ENCODE peak calls at places on chromosomes 5 and 9, in seven cellular contexts. G, H, U, I, D, O and P are unnamed samples.

GRCh38 chr5:169637856-169638190 is 748 bp downstream of the DOCK2 start:
- DNase-seq in G (no peak), H (no peak), U (no peak), I (no peak), D (peak; percentile 43), O (no peak), P (no peak)

GRCh38 chr9:5587024-5587423 is 41.9 kb upstream of the RIC1 start:
- DNase-seq in G (no peak), H (no peak), U (no peak), I (peak; percentile 20), D (no peak), O (no peak), P (peak; percentile 93)

GRCh38 chr9:89606049-89606481 is 1.3 kb downstream of the GADD45G start:
- DNase-seq in G (peak; percentile 87), H (peak; percentile 62), U (no peak), I (peak; percentile 20), D (peak; percentile 81), O (peak; percentile 84), P (peak; percentile 83)

GRCh38 chr5:155953335-155953734 is 373.6 kb upstream of the SGCD start:
- DNase-seq in G (no peak), H (no peak), U (no peak), I (no peak), D (no peak), O (no peak), P (no peak)

GRCh38 chr5:124996764-124997077 is 250.3 kb upstream of the ZNF608 start:
- DNase-seq in G (no peak), H (no peak), U (no peak), I (peak; percentile 14), D (no peak), O (no peak), P (no peak)

GRCh38 chr5:57986746-57987145 is 473.1 kb downstream of the PLK2 start:
- DNase-seq in G (no peak), H (no peak), U (no peak), I (peak; percentile 33), D (no peak), O (peak; percentile 19), P (peak; percentile 12)

GRCh38 chr9:134328841-134329575 is 2.8 kb downstream of the RXRA start:
- DNase-seq in G (peak; percentile 80), H (no peak), U (no peak), I (no peak), D (peak; percentile 84), O (peak; percentile 71), P (peak; percentile 50)

GRCh38 chr5:126912607-126913006 is 117.8 kb downstream of the MARCHF3 start:
- DNase-seq in G (no peak), H (no peak), U (no peak), I (peak; percentile 51), D (no peak), O (no peak), P (no peak)

GRCh38 chr5:150078802-150079654 is 7.3 kb downstream of the CSF1R start:
- DNase-seq in G (peak; percentile 45), H (no peak), U (no peak), I (no peak), D (peak; percentile 7), O (no peak), P (no peak)

GRCh38 chr9:13648676-13649075 is 369.2 kb upstream of the MPDZ start:
- DNase-seq in G (no peak), H (no peak), U (no peak), I (no peak), D (no peak), O (no peak), P (peak; percentile 16)

GRCh38 chr5:45796959-45797553 is 100.9 kb upstream of the HCN1 start:
- DNase-seq in G (no peak), H (no peak), U (no peak), I (no peak), D (no peak), O (no peak), P (peak; percentile 1)

GRCh38 chr9:99127372-99128132 is 22.6 kb downstream of the TGFBR1 start:
- DNase-seq in G (no peak), H (no peak), U (no peak), I (no peak), D (no peak), O (no peak), P (peak; percentile 98)

GRCh38 chr5:101977729-101978345 is 318.2 kb downstream of the SLCO4C1 start:
- DNase-seq in G (no peak), H (no peak), U (peak; percentile 24), I (no peak), D (no peak), O (no peak), P (peak; percentile 54)

GRCh38 chr5:150263801-150264621 is 25.6 kb downstream of the CAMK2A start:
- DNase-seq in G (peak; percentile 65), H (no peak), U (peak; percentile 53), I (peak; percentile 67), D (no peak), O (no peak), P (peak; percentile 97)

GRCh38 chr9:134728021-134728795 is 86.6 kb downstream of the COL5A1 start:
- DNase-seq in G (peak; percentile 59), H (no peak), U (no peak), I (no peak), D (no peak), O (no peak), P (no peak)

GRCh38 chr5:138354926-138355378 is 2.5 kb downstream of the KDM3B start:
- DNase-seq in G (no peak), H (no peak), U (no peak), I (peak; percentile 79), D (no peak), O (no peak), P (peak; percentile 89)

GRCh38 chr5:137822983-137823382 is 44.7 kb upstream of the MYOT start:
- DNase-seq in G (no peak), H (no peak), U (no peak), I (no peak), D (no peak), O (no peak), P (no peak)

GRCh38 chr5:173676375-173676774 is 59.9 kb upstream of the BOD1 start:
- DNase-seq in G (no peak), H (no peak), U (no peak), I (no peak), D (no peak), O (no peak), P (no peak)

GRCh38 chr9:128628471-128629048 is 28.1 kb downstream of the DYNC2I2 start:
- DNase-seq in G (peak; percentile 91), H (peak; percentile 51), U (no peak), I (no peak), D (no peak), O (peak; percentile 75), P (no peak)

GRCh38 chr9:119884411-119884810 is 515.2 kb upstream of the BRINP1 start:
- DNase-seq in G (no peak), H (no peak), U (no peak), I (no peak), D (no peak), O (no peak), P (no peak)

GRCh38 chr9:132589148-132590036 is 7.0 kb downstream of the BARHL1 start:
- DNase-seq in G (peak; percentile 33), H (no peak), U (no peak), I (no peak), D (no peak), O (no peak), P (no peak)

GRCh38 chr5:136356747-136357469 is 8.4 kb downstream of the TRPC7 start:
- DNase-seq in G (no peak), H (no peak), U (no peak), I (no peak), D (no peak), O (no peak), P (no peak)

GRCh38 chr9:72044095-72044494 is 16.3 kb downstream of the C9orf57 start:
- DNase-seq in G (no peak), H (no peak), U (no peak), I (no peak), D (no peak), O (no peak), P (no peak)

GRCh38 chr9:129262261-129262660 is 84.2 kb upstream of the IER5L start:
- DNase-seq in G (peak; percentile 8), H (no peak), U (no peak), I (no peak), D (no peak), O (no peak), P (peak; percentile 67)

GRCh38 chr9:72633966-72634365 is 112.6 kb downstream of the TMC1 start:
- DNase-seq in G (no peak), H (no peak), U (no peak), I (peak; percentile 54), D (no peak), O (no peak), P (peak; percentile 72)

GRCh38 chr9:106056328-106056727 is 362.0 kb downstream of the TMEM38B start:
- DNase-seq in G (no peak), H (no peak), U (no peak), I (no peak), D (no peak), O (no peak), P (no peak)

GRCh38 chr5:172163346-172163745 is 24.7 kb downstream of the STK10 start:
- DNase-seq in G (peak; percentile 79), H (no peak), U (no peak), I (no peak), D (no peak), O (peak; percentile 38), P (no peak)

GRCh38 chr9:503881-504852 is 289.5 kb downstream of the DOCK8 start:
- DNase-seq in G (peak; percentile 88), H (peak; percentile 29), U (no peak), I (no peak), D (peak; percentile 82), O (peak; percentile 52), P (peak; percentile 86)
- TF ChIP-seq CTCF in G (peak; percentile 40), H (peak; percentile 73), U (peak; percentile 47), I (no peak), D (no peak), O (peak; percentile 11), P (no peak)

DNA sequence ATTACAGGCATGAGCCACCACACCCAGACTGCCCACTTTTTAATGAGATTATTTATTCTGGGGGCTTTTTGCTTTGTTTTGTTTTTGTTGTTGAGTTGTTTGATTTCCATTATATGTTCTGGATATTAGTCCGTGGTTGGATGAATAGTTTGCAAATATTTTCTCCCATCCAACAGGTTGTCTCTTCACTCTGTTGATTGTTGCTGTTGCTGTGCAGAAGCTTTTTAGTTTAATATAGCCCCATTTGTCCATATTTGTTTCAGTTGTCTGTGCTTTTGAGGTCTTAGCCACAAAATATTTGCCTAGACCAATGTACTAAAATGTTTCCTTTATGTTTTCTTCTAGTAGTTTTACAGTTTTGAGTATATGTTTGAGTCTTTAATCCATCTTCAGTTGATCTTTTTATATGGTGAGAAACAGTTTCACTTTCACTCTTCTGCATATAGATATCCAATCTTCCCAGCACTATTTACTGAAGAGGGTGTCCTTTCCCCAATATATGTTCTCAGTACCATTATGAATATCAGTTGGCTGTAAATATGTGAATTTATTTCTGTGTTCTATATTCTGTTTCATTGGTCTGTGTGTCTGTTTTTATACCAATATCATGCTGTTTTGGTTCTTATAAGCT is 30.2 kb upstream of the TBCA start:
- DNase-seq in G (no peak), H (no peak), U (no peak), I (no peak), D (no peak), O (no peak), P (no peak)
- H3K4me3 ChIP-seq in G (no peak overlapping the region), H (no peak overlapping the region), U (no peak overlapping the region), I (no peak overlapping the region), D (no peak overlapping the region), O (no peak overlapping the region), P (no peak overlapping the region)

GRCh38 chr9:124357591-124358361 is 57.5 kb downstream of the PSMB7 start:
- DNase-seq in G (no peak), H (no peak), U (no peak), I (no peak), D (no peak), O (no peak), P (no peak)
- TF ChIP-seq CTCF in G (no peak), H (no peak), U (peak; percentile 69), I (no peak), D (no peak), O (no peak), P (no peak)

GRCh38 chr5:177385720-177386119 is 1.5 kb downstream of the SLC34A1 start:
- DNase-seq in G (no peak), H (no peak), U (no peak), I (no peak), D (no peak), O (no peak), P (no peak)
- H3K4me3 ChIP-seq in G (no peak overlapping the region), H (no peak overlapping the region), U (no peak overlapping the region), I (no peak overlapping the region), D (no peak overlapping the region), O (no peak overlapping the region), P (no peak overlapping the region)